ENCODE peak calls at places on chromosomes 16 and 17, in eight cellular contexts. D is A549, R is hepatocyte, N is H9, V is stomach, H is DND-41, I is heart left ventricle, A is adrenal gland. P is an unnamed sample. For H3K4me1, the result is how much of the 10 kb centered on the place peaks cover.

GRCh38 chr17:49994085-49995054 is 654 bp downstream of the DLX3 start:
- DNase-seq in D (no peak), R (peak), N (peak), V (no peak), H (no peak), I (no peak), A (no peak), P (no peak)

GRCh38 chr16:53911506-53911905 is 207.6 kb downstream of the FTO start:
- DNase-seq in D (no peak), R (no peak), N (no peak), V (no peak), H (no peak), I (no peak), A (no peak), P (no peak)

GRCh38 chr16:64773638-64774037 is 348.2 kb downstream of the CDH11 start:
- DNase-seq in D (no peak), R (no peak), N (no peak), V (no peak), H (no peak), I (no peak), A (no peak), P (no peak)

GRCh38 chr16:22369221-22369811 is 5.1 kb downstream of the CDR2 start:
- DNase-seq in D (peak), R (peak), N (no peak), V (no peak), H (no peak), I (no peak), A (no peak), P (no peak)

GRCh38 chr17:9148908-9149536 is 127.7 kb downstream of the NTN1 start:
- DNase-seq in D (no peak), R (no peak), N (no peak), V (no peak), H (no peak), I (no peak), A (no peak), P (no peak)

GRCh38 chr17:57955183-57955952 is at the start of gene CUEDC1:
- DNase-seq in D (peak), R (peak), N (peak), V (peak), H (peak), I (peak), A (peak), P (peak)

GRCh38 chr16:13070268-13070667 is 168.9 kb downstream of the SHISA9 start:
- DNase-seq in D (no peak), R (no peak), N (peak), V (no peak), H (no peak), I (no peak), A (no peak), P (no peak)

GRCh38 chr17:43171761-43172487 is 910 bp downstream of the NBR1 start:
- DNase-seq in D (peak), R (peak), N (no peak), V (no peak), H (peak), I (peak), A (peak), P (peak)

GRCh38 chr17:43908111-43908721 is 880 bp upstream of the MPP2 start:
- DNase-seq in D (peak), R (peak), N (peak), V (peak), H (peak), I (peak), A (peak), P (peak)

GRCh38 chr17:40061532-40062038 is 1.2 kb upstream of the THRA start:
- DNase-seq in D (no peak), R (no peak), N (no peak), V (no peak), H (no peak), I (no peak), A (no peak), P (no peak)

GRCh38 chr16:47774661-47775060 is 313.5 kb downstream of the PHKB start:
- DNase-seq in D (peak), R (peak), N (peak), V (peak), H (no peak), I (no peak), A (no peak), P (no peak)

GRCh38 chr16:67393790-67394270 is 532 bp upstream of the TPPP3 start:
- DNase-seq in D (no peak), R (no peak), N (no peak), V (no peak), H (no peak), I (no peak), A (no peak), P (no peak)

GRCh38 chr16:75256871-75257343 is 5.5 kb upstream of the BCAR1 start:
- DNase-seq in D (no peak), R (peak), N (peak), V (peak), H (no peak), I (no peak), A (no peak), P (peak)

GRCh38 chr17:71432378-71433315 is 688.2 kb upstream of the SOX9 start:
- DNase-seq in D (no peak), R (no peak), N (no peak), V (no peak), H (no peak), I (no peak), A (no peak), P (no peak)

GRCh38 chr17:80036715-80037477 is 454 bp downstream of the CCDC40 start:
- DNase-seq in D (peak), R (peak), N (peak), V (no peak), H (peak), I (no peak), A (peak), P (no peak)

GRCh38 chr17:77248216-77249054 is 107.7 kb downstream of the SEC14L1 start:
- DNase-seq in D (no peak), R (no peak), N (no peak), V (no peak), H (no peak), I (no peak), A (no peak), P (no peak)

GRCh38 chr16:77306050-77306616 is 106.9 kb downstream of the SYCE1L start:
- DNase-seq in D (no peak), R (no peak), N (no peak), V (no peak), H (peak), I (no peak), A (no peak), P (no peak)

GRCh38 chr17:6862822-6863221 is 31.3 kb upstream of the TEKT1 start:
- DNase-seq in D (no peak), R (no peak), N (no peak), V (no peak), H (no peak), I (no peak), A (no peak), P (no peak)

GRCh38 chr17:3765981-3766380 is 35.0 kb downstream of the ITGAE start:
- DNase-seq in D (no peak), R (no peak), N (no peak), V (no peak), H (peak), I (no peak), A (no peak), P (no peak)

GRCh38 chr16:66459878-66460277 is 32.8 kb downstream of the BEAN1 start:
- DNase-seq in D (no peak), R (no peak), N (peak), V (no peak), H (no peak), I (no peak), A (no peak), P (no peak)

GRCh38 chr17:54544239-54544638 is 356.4 kb upstream of the TOM1L1 start:
- DNase-seq in D (no peak), R (peak), N (peak), V (no peak), H (no peak), I (peak), A (no peak), P (no peak)

GRCh38 chr16:2473425-2473926 is 1.5 kb upstream of the TBC1D24 start:
- DNase-seq in D (no peak), R (no peak), N (peak), V (no peak), H (peak), I (no peak), A (no peak), P (no peak)

GRCh38 chr17:39144414-39144813 is 7.0 kb downstream of the PLXDC1 start:
- DNase-seq in D (no peak), R (peak), N (no peak), V (peak), H (no peak), I (peak), A (peak), P (peak)

GRCh38 chr17:57461082-57461481 is 204.8 kb downstream of the MSI2 start:
- DNase-seq in D (no peak), R (no peak), N (no peak), V (no peak), H (no peak), I (no peak), A (peak), P (no peak)

GRCh38 chr16:86303787-86304685 is 206.3 kb upstream of the FOXF1 start:
- DNase-seq in D (no peak), R (no peak), N (no peak), V (no peak), H (no peak), I (no peak), A (peak), P (peak)

GRCh38 chr16:23858496-23859062 is 22.8 kb downstream of the PRKCB start:
- DNase-seq in D (no peak), R (no peak), N (no peak), V (no peak), H (no peak), I (no peak), A (peak), P (no peak)

DNA sequence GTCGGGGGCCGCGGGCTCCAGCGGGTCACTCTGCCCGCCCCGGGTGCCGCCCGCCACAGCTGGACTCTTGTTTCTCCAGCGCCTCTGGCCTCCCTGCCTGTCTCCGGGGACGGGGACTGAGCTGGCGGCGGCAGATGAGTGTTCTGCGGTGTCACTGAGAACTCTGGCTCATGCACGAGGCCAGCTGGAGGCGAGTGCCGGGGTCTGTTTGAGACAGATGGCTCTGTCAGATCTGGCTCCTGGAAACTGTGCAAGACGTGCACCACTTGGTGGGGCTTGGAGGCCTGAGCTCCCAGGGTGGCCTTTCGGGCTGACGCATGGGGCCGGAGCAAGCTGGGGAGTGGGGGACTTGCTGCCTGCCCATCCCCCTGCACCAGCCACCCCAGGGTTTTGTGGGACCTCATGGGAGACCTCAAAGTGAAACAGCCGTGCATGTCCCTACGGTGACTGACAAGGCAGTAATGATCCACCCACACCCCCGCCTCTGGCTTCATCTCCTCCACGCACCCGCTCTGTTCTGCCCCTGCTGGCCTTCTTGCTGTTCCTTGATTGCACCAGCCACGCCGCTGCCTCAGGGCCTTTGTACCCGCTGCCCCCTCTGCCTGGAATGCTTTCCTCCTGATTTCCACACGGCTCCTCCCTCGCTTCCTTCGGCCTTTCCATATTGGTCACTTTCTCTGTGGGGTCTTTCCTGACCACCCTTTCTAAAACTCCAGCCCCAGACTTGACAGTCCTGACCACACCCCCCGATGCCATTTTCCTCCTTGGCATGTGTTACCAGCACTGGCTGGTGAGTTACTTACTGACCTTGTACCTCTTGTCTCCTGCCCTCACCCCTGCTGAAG is 174.9 kb upstream of the CIBAR2 start:
- DNase-seq in D (no peak), R (no peak), N (no peak), V (no peak), H (no peak), I (peak), A (peak), P (no peak)
- H3K4me1 ChIP-seq in D (under half), R (under half), N (under half), V (under half), H (under half), I (under half), A (under half), P (under half)

DNA sequence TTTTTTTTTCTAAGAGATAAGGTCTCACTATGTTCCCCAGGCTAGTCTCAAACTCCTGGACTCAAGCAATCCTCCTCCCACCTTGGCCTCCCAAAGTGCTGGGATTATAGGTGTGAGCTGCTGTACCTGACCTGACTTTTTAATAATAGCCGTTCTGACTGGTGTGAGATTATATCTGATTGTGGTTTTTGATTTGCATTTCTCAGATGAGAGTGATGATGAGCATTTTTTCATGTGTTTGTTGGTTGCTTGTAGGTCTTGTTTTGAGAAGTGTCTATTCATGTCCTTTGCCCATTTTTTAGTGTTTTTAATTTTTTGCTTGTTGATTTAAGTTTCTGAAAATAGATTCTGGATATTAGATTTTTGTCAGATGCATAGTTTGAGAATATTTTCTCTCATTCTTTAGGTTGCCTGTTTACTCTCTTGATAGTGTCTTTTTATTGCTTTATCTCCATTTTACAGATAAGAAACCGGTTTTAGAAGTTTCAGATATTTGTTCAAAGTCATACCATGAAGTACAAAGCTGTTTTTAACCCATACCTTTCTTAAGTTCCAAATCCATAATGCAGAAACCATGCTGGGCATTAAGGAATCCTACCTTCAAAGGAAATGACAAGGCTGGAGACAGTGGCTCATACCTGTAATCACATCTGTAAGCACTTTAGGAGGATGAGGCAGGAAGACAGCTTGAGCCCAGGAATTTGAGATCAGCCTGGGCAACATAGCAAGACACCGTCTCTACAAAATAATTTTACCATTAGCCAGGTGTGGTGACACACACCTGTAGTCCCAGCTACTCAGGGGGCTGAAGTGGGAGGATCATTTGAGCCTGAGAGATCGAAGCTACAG is 168.4 kb upstream of the TBX2 start:
- DNase-seq in D (no peak), R (no peak), N (no peak), V (no peak), H (no peak), I (no peak), A (no peak), P (no peak)
- TF ChIP-seq CTCF in D (no peak), R (no peak), N (no peak), V (no peak), H (no peak), I (no peak), A (no peak), P (no peak)

DNA sequence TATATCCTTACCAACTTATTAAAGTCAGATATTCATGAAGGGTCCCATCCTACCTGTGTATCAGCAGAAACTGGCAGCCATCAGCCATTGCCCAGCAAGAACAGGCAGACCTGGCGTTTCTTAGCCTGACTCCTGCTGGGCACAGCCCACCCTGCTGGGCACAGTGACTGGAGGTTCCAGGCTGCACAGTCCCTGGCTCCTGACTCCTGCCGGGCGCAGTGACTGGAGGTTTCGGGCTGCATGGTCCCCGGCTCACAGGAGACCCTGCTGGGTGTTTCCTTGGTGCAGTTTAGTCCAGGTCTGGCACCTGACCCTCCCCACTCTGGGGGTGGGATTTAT is 6.7 kb downstream of the TIMM22 start:
- DNase-seq in D (no peak), R (no peak), N (no peak), V (no peak), H (no peak), I (no peak), A (no peak), P (no peak)
- H3K4me1 ChIP-seq in D (under half), R (half or more), N (under half), V (half or more), H (under half), I (half or more), A (under half), P (under half)

GRCh38 chr16:1089822-1090619 is 6.0 kb downstream of the C1QTNF8 start:
- DNase-seq in D (peak), R (peak), N (no peak), V (peak), H (no peak), I (peak), A (peak), P (peak)
- TF ChIP-seq CTCF in D (peak), R (no peak), N (no peak), V (no peak), H (no peak), I (peak), A (no peak), P (no peak)

GRCh38 chr16:57690782-57691471 is 3.7 kb upstream of the DRC7 start:
- DNase-seq in D (no peak), R (no peak), N (no peak), V (no peak), H (no peak), I (no peak), A (no peak), P (peak)

GRCh38 chr16:57688487-57688986 is 6.1 kb upstream of the DRC7 start:
- DNase-seq in D (no peak), R (no peak), N (no peak), V (no peak), H (no peak), I (no peak), A (no peak), P (no peak)

GRCh38 chr16:57688987-57689771 is 5.4 kb upstream of the DRC7 start:
- DNase-seq in D (no peak), R (no peak), N (no peak), V (peak), H (no peak), I (no peak), A (no peak), P (peak)

GRCh38 chr16:57692636-57693035 is 2.0 kb upstream of the DRC7 start:
- DNase-seq in D (no peak), R (no peak), N (no peak), V (no peak), H (no peak), I (no peak), A (no peak), P (no peak)

GRCh38 chr16:57689772-57690558 is 4.6 kb upstream of the DRC7 start:
- DNase-seq in D (no peak), R (no peak), N (no peak), V (no peak), H (peak), I (no peak), A (no peak), P (no peak)
- H3K4me1 ChIP-seq in D (under half), R (under half), N (under half), V (under half), H (under half), I (under half), A (under half), P (under half)

GRCh38 chr17:63775420-63775819 is 1.4 kb downstream of the DDX42 start:
- DNase-seq in D (no peak), R (no peak), N (no peak), V (no peak), H (no peak), I (no peak), A (no peak), P (no peak)

GRCh38 chr17:63773272-63774140 is at the start of gene CCDC47:
- DNase-seq in D (peak), R (peak), N (peak), V (peak), H (peak), I (peak), A (peak), P (peak)

GRCh38 chr17:63772801-63773271 is 561 bp downstream of the CCDC47 start:
- DNase-seq in D (peak), R (no peak), N (no peak), V (no peak), H (peak), I (no peak), A (peak), P (no peak)

GRCh38 chr17:63774982-63775290 is 966 bp downstream of the DDX42 start:
- DNase-seq in D (no peak), R (no peak), N (no peak), V (no peak), H (peak), I (no peak), A (peak), P (no peak)

DNA sequence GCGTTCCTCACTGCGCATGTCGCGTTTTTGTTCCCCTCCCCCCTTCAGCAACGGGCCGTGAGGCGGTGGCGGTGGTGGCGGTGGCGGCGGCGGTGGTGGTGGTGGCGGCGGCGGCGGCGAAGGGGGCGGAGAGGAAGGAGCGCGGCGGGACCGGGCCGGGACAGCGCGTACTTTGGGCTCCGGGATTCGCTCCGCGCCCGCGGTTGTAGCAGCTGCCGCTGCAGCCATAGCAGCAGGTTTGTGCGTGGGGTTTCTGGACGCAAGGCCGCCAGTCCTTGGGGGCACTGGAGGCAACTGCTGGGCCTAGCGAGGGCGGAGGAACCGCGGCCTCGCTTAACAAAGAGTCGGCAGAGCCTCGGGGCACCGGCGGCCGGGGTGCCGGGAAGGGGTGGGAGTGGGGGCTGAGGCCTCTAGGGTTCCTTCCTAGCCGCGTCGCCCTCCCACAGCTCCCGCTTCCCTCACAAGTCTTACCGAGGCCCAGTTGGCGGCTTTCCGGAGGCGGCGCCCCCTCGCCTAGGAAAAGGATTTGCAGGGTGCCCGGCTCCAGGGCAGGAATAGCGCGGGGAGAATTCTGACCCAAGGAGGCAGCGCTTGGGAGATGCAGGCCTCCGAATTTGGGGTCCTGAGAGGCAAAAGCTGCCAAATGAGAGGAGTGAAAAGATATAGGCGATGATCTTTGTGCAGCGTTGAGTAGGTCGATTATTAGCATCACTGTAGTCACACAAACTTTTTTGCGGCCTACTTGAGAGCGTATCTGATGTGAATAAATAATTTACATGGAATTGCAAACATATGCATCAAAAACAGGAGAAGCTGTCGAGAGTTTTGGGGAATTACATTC is at the start of gene DDX42:
- DNase-seq in D (peak), R (peak), N (peak), V (peak), H (peak), I (peak), A (peak), P (peak)
- TF ChIP-seq CTCF in D (no peak), R (peak), N (peak), V (no peak), H (peak), I (peak), A (no peak), P (no peak)

DNA sequence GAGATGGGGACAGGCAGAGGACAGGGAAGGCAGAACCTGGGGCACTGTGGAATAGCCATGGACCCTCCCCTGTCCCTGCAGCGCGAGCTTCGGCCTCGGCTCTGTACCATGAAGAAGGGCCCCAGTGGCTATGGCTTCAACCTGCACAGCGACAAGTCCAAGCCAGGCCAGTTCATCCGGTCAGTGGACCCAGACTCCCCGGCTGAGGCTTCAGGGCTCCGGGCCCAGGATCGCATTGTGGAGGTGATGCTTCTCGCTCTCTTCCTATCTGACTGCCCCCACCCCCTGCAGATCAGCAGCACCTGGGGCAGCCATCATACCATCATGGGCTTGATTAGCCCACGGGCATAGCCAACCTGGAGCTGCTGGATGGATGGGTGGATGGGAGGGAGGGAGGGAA is 13.5 kb downstream of the NHERF1 start:
- DNase-seq in D (no peak), R (no peak), N (no peak), V (no peak), H (no peak), I (no peak), A (no peak), P (no peak)
- H3K4me1 ChIP-seq in D (half or more), R (half or more), N (under half), V (half or more), H (under half), I (half or more), A (half or more), P (under half)